ENCODE peak calls at places on chromosome 6, in ten cellular contexts. One of them, this sample, is unnamed.

GRCh38 chr6:25640446-25640845 is 11.6 kb upstream of the SCGN start:
- DNase-seq in T-helper 22 cell: no peak
- DNase-seq in left cardiac atrium: no peak
- DNase-seq in NCI-H226: no peak
- DNase-seq in substantia nigra: no peak
- DNase-seq in activated T-cell treated with anti-CD3 and anti-CD28 coated beads for 1 hour: no peak
- DNase-seq in D721Med: no peak
- DNase-seq in activated T-helper 1 cell treated with Interleukin-2 at 50 U/mL for 16 hours: no peak
- DNase-seq in cerebellar cortex: no peak
- DNase-seq in HEK293T: no peak
- DNase-seq in this sample: no peak

GRCh38 chr6:16676978-16677377 is 84.3 kb downstream of the ATXN1 start:
- DNase-seq in T-helper 22 cell: no peak
- DNase-seq in left cardiac atrium: peak
- DNase-seq in NCI-H226: no peak
- DNase-seq in substantia nigra: no peak
- DNase-seq in activated T-cell treated with anti-CD3 and anti-CD28 coated beads for 1 hour: no peak
- DNase-seq in D721Med: no peak
- DNase-seq in activated T-helper 1 cell treated with Interleukin-2 at 50 U/mL for 16 hours: no peak
- DNase-seq in cerebellar cortex: no peak
- DNase-seq in HEK293T: no peak
- DNase-seq in this sample: no peak

GRCh38 chr6:7647504-7647903 is 57.5 kb downstream of the SNRNP48 start:
- DNase-seq in T-helper 22 cell: no peak
- DNase-seq in left cardiac atrium: no peak
- DNase-seq in NCI-H226: no peak
- DNase-seq in substantia nigra: no peak
- DNase-seq in activated T-cell treated with anti-CD3 and anti-CD28 coated beads for 1 hour: no peak
- DNase-seq in D721Med: no peak
- DNase-seq in activated T-helper 1 cell treated with Interleukin-2 at 50 U/mL for 16 hours: no peak
- DNase-seq in cerebellar cortex: no peak
- DNase-seq in HEK293T: no peak
- DNase-seq in this sample: no peak

GRCh38 chr6:116773886-116774285 is 8.4 kb upstream of the FAM162B start:
- DNase-seq in T-helper 22 cell: no peak
- DNase-seq in left cardiac atrium: no peak
- DNase-seq in NCI-H226: no peak
- DNase-seq in substantia nigra: no peak
- DNase-seq in activated T-cell treated with anti-CD3 and anti-CD28 coated beads for 1 hour: no peak
- DNase-seq in D721Med: no peak
- DNase-seq in activated T-helper 1 cell treated with Interleukin-2 at 50 U/mL for 16 hours: no peak
- DNase-seq in cerebellar cortex: no peak
- DNase-seq in HEK293T: no peak
- DNase-seq in this sample: no peak

GRCh38 chr6:127514396-127515227 is 4.5 kb downstream of the MTCL3 start:
- DNase-seq in T-helper 22 cell: peak
- DNase-seq in left cardiac atrium: peak
- DNase-seq in NCI-H226: no peak
- DNase-seq in substantia nigra: peak
- DNase-seq in activated T-cell treated with anti-CD3 and anti-CD28 coated beads for 1 hour: no peak
- DNase-seq in D721Med: no peak
- DNase-seq in activated T-helper 1 cell treated with Interleukin-2 at 50 U/mL for 16 hours: peak
- DNase-seq in cerebellar cortex: peak
- DNase-seq in HEK293T: no peak
- DNase-seq in this sample: peak

GRCh38 chr6:138765896-138766487 is 7.6 kb upstream of the CCDC28A start:
- DNase-seq in T-helper 22 cell: no peak
- DNase-seq in left cardiac atrium: no peak
- DNase-seq in NCI-H226: peak
- DNase-seq in substantia nigra: no peak
- DNase-seq in activated T-cell treated with anti-CD3 and anti-CD28 coated beads for 1 hour: no peak
- DNase-seq in D721Med: no peak
- DNase-seq in activated T-helper 1 cell treated with Interleukin-2 at 50 U/mL for 16 hours: no peak
- DNase-seq in cerebellar cortex: peak
- DNase-seq in HEK293T: peak
- DNase-seq in this sample: peak

GRCh38 chr6:69835414-69836179 is 30.8 kb upstream of the COL19A1 start:
- DNase-seq in T-helper 22 cell: no peak
- DNase-seq in left cardiac atrium: no peak
- DNase-seq in NCI-H226: no peak
- DNase-seq in substantia nigra: no peak
- DNase-seq in activated T-cell treated with anti-CD3 and anti-CD28 coated beads for 1 hour: no peak
- DNase-seq in D721Med: no peak
- DNase-seq in activated T-helper 1 cell treated with Interleukin-2 at 50 U/mL for 16 hours: no peak
- DNase-seq in cerebellar cortex: peak
- DNase-seq in HEK293T: peak
- DNase-seq in this sample: peak

GRCh38 chr6:14023855-14024254 is 93.7 kb upstream of the CD83 start:
- DNase-seq in T-helper 22 cell: no peak
- DNase-seq in left cardiac atrium: no peak
- DNase-seq in NCI-H226: no peak
- DNase-seq in substantia nigra: no peak
- DNase-seq in activated T-cell treated with anti-CD3 and anti-CD28 coated beads for 1 hour: no peak
- DNase-seq in D721Med: no peak
- DNase-seq in activated T-helper 1 cell treated with Interleukin-2 at 50 U/mL for 16 hours: no peak
- DNase-seq in cerebellar cortex: no peak
- DNase-seq in HEK293T: no peak
- DNase-seq in this sample: no peak

GRCh38 chr6:155429321-155429893 is 26.2 kb downstream of the NOX3 start:
- DNase-seq in T-helper 22 cell: no peak
- DNase-seq in left cardiac atrium: no peak
- DNase-seq in NCI-H226: no peak
- DNase-seq in substantia nigra: no peak
- DNase-seq in activated T-cell treated with anti-CD3 and anti-CD28 coated beads for 1 hour: no peak
- DNase-seq in D721Med: no peak
- DNase-seq in activated T-helper 1 cell treated with Interleukin-2 at 50 U/mL for 16 hours: no peak
- DNase-seq in cerebellar cortex: no peak
- DNase-seq in HEK293T: no peak
- DNase-seq in this sample: no peak

GRCh38 chr6:4510317-4510716 is 265.9 kb upstream of the CDYL start:
- DNase-seq in T-helper 22 cell: no peak
- DNase-seq in left cardiac atrium: no peak
- DNase-seq in NCI-H226: no peak
- DNase-seq in substantia nigra: peak
- DNase-seq in activated T-cell treated with anti-CD3 and anti-CD28 coated beads for 1 hour: no peak
- DNase-seq in D721Med: no peak
- DNase-seq in activated T-helper 1 cell treated with Interleukin-2 at 50 U/mL for 16 hours: no peak
- DNase-seq in cerebellar cortex: no peak
- DNase-seq in HEK293T: no peak
- DNase-seq in this sample: no peak

GRCh38 chr6:137717074-137718073 is 149.7 kb upstream of the TNFAIP3 start:
- DNase-seq in T-helper 22 cell: peak
- DNase-seq in left cardiac atrium: no peak
- DNase-seq in NCI-H226: peak
- DNase-seq in substantia nigra: no peak
- DNase-seq in activated T-cell treated with anti-CD3 and anti-CD28 coated beads for 1 hour: peak
- DNase-seq in D721Med: no peak
- DNase-seq in activated T-helper 1 cell treated with Interleukin-2 at 50 U/mL for 16 hours: peak
- DNase-seq in cerebellar cortex: no peak
- DNase-seq in HEK293T: no peak
- DNase-seq in this sample: no peak

GRCh38 chr6:104218132-104218531 is 641.6 kb downstream of the HACE1 start:
- DNase-seq in T-helper 22 cell: no peak
- DNase-seq in left cardiac atrium: no peak
- DNase-seq in NCI-H226: peak
- DNase-seq in substantia nigra: no peak
- DNase-seq in activated T-cell treated with anti-CD3 and anti-CD28 coated beads for 1 hour: no peak
- DNase-seq in D721Med: no peak
- DNase-seq in activated T-helper 1 cell treated with Interleukin-2 at 50 U/mL for 16 hours: no peak
- DNase-seq in cerebellar cortex: no peak
- DNase-seq in HEK293T: no peak
- DNase-seq in this sample: no peak

GRCh38 chr6:106728296-106728870 is 99.0 kb downstream of the QRSL1 start:
- DNase-seq in T-helper 22 cell: no peak
- DNase-seq in left cardiac atrium: no peak
- DNase-seq in NCI-H226: no peak
- DNase-seq in substantia nigra: no peak
- DNase-seq in activated T-cell treated with anti-CD3 and anti-CD28 coated beads for 1 hour: no peak
- DNase-seq in D721Med: no peak
- DNase-seq in activated T-helper 1 cell treated with Interleukin-2 at 50 U/mL for 16 hours: no peak
- DNase-seq in cerebellar cortex: no peak
- DNase-seq in HEK293T: no peak
- DNase-seq in this sample: no peak

GRCh38 chr6:15096894-15097837 is 148.7 kb upstream of the JARID2 start:
- DNase-seq in T-helper 22 cell: no peak
- DNase-seq in left cardiac atrium: no peak
- DNase-seq in NCI-H226: peak
- DNase-seq in substantia nigra: no peak
- DNase-seq in activated T-cell treated with anti-CD3 and anti-CD28 coated beads for 1 hour: no peak
- DNase-seq in D721Med: no peak
- DNase-seq in activated T-helper 1 cell treated with Interleukin-2 at 50 U/mL for 16 hours: no peak
- DNase-seq in cerebellar cortex: no peak
- DNase-seq in HEK293T: no peak
- DNase-seq in this sample: no peak

GRCh38 chr6:150702675-150703074 is 103.0 kb downstream of the PLEKHG1 start:
- DNase-seq in T-helper 22 cell: no peak
- DNase-seq in left cardiac atrium: no peak
- DNase-seq in NCI-H226: no peak
- DNase-seq in substantia nigra: no peak
- DNase-seq in activated T-cell treated with anti-CD3 and anti-CD28 coated beads for 1 hour: no peak
- DNase-seq in D721Med: no peak
- DNase-seq in activated T-helper 1 cell treated with Interleukin-2 at 50 U/mL for 16 hours: no peak
- DNase-seq in cerebellar cortex: no peak
- DNase-seq in HEK293T: no peak
- DNase-seq in this sample: no peak

This sample was measured in D341Med.